ENCODE peak calls at places on chromosomes 13 and 19, in five cellular contexts. J, D, O, B and F are unnamed samples.

GRCh38 chr13:99501952-99502310 is 659 bp downstream of the TM9SF2 start:
- DNase-seq in B (peak), D (no peak), J (no peak), O (no peak), F (peak)

GRCh38 chr19:1066748-1067340 is at the start of gene ARHGAP45:
- DNase-seq in O (no peak), B (peak), J (no peak), D (no peak), F (peak)

GRCh38 chr13:31807090-31807541 is 67.8 kb downstream of the RXFP2 start:
- DNase-seq in B (no peak), J (no peak), D (no peak), O (no peak), F (no peak)

GRCh38 chr19:14265285-14266036 is 59.5 kb upstream of the ADGRL1 start:
- DNase-seq in D (no peak), O (no peak), J (no peak), B (no peak), F (no peak)

GRCh38 chr13:30037766-30038165 is 187.3 kb upstream of the UBL3 start:
- DNase-seq in J (no peak), B (no peak), D (no peak), O (no peak), F (no peak)

GRCh38 chr19:5889288-5889971 is 14.2 kb downstream of the NDUFA11 start:
- DNase-seq in J (peak), B (no peak), D (no peak), O (no peak), F (no peak)

GRCh38 chr19:5292843-5293606 is 47.6 kb downstream of the PTPRS start:
- DNase-seq in J (peak), O (peak), B (peak), D (peak), F (peak)

GRCh38 chr19:1073063-1073955 is 6.3 kb downstream of the ARHGAP45 start:
- DNase-seq in O (no peak), J (no peak), B (no peak), D (no peak), F (no peak)

GRCh38 chr13:78875792-78876580 is 217.0 kb upstream of the OBI1 start:
- DNase-seq in B (no peak), O (no peak), D (no peak), J (no peak), F (no peak)

GRCh38 chr19:45423033-45423588 is 606 bp downstream of the ERCC1 start:
- DNase-seq in O (no peak), D (no peak), B (no peak), J (no peak), F (no peak)

GRCh38 chr19:7516281-7516862 is 469 bp downstream of the ZNF358 start:
- DNase-seq in J (no peak), O (no peak), B (no peak), D (no peak), F (no peak)

GRCh38 chr13:72023895-72024294 is 156.9 kb upstream of the DACH1 start:
- DNase-seq in O (no peak), J (no peak), D (no peak), B (no peak), F (no peak)

GRCh38 chr13:33509642-33510229 is 224.2 kb upstream of the STARD13 start:
- DNase-seq in B (peak), O (no peak), D (peak), J (no peak), F (no peak)

GRCh38 chr13:29936051-29936813 is 85.8 kb upstream of the UBL3 start:
- DNase-seq in D (no peak), O (no peak), J (no peak), B (no peak), F (peak)

GRCh38 chr13:86920960-86921359 is 750.2 kb upstream of the SLITRK5 start:
- DNase-seq in O (no peak), B (no peak), D (no peak), J (no peak), F (no peak)
- TF ChIP-seq CTCF in O (no peak), B (no peak), D (no peak), J (no peak), F (no peak)

GRCh38 chr13:97125810-97126738 is 96.1 kb upstream of the MBNL2 start:
- DNase-seq in D (no peak), B (peak), O (no peak), J (no peak), F (no peak)

GRCh38 chr13:97124237-97124636 is 97.9 kb upstream of the MBNL2 start:
- DNase-seq in J (no peak), O (no peak), B (no peak), D (no peak), F (no peak)

GRCh38 chr13:97125051-97125809 is 96.9 kb upstream of the MBNL2 start:
- DNase-seq in D (no peak), O (peak), J (no peak), B (peak), F (no peak)

GRCh38 chr13:97130201-97130600 is 91.9 kb upstream of the MBNL2 start:
- DNase-seq in D (no peak), B (no peak), J (no peak), O (no peak), F (no peak)

GRCh38 chr13:97127842-97128241 is 94.3 kb upstream of the MBNL2 start:
- DNase-seq in B (no peak), J (no peak), D (no peak), O (no peak), F (no peak)
- H3K27ac ChIP-seq in B (no peak), J (no peak), D (no peak), O (no peak), F (no peak)

GRCh38 chr19:4186087-4186993 is 3.9 kb downstream of the ANKRD24 start:
- DNase-seq in B (peak), O (peak), J (peak), D (peak), F (peak)
- TF ChIP-seq CTCF in B (peak), O (peak), J (peak), D (peak), F (peak)

GRCh38 chr19:56114711-56115110 is 6.4 kb downstream of the ZNF787 start:
- DNase-seq in J (no peak), B (no peak), D (no peak), O (no peak), F (peak)

GRCh38 chr19:56112313-56112709 is 8.8 kb downstream of the ZNF787 start:
- DNase-seq in J (no peak), B (no peak), O (no peak), D (no peak), F (peak)

GRCh38 chr19:56113071-56113632 is 7.9 kb downstream of the ZNF787 start:
- DNase-seq in B (no peak), O (no peak), D (no peak), J (no peak), F (peak)

GRCh38 chr19:56115490-56115889 is 5.6 kb downstream of the ZNF787 start:
- DNase-seq in J (no peak), B (no peak), O (no peak), D (no peak), F (peak)

DNA sequence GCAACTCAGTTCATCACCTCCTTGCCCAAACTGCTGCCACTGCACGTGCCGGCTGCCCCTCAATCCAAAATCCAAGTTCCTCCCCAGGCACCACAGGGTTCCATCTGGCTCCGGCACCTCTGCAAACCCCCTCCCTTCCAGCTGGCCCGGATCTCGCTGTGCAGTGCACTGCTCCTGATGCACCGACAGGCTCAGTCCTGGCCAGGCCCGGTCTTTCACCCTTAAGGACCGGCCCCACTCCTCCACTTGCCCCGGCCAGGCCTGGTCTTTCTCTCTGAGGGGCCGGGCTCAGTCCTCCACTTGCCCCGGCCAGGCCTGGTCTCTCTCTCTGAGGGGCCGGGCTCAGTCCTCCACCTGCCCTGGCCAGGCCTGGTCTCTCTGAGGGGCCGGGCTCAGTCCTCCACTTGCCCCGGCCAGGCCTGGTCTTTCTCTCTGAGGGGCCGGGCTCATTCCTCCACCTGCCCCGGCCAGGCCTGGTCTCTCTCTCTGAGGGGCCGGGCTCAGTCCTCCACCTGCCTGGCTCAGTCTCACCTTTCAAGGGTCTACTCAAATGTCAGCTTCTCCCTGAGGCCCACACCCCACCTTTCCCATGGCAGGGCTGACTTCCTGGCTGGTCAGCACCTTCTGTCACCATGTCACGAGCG is 6.9 kb downstream of the ZNF787 start:
- DNase-seq in O (no peak), J (no peak), D (no peak), B (no peak), F (peak)
- H3K27ac ChIP-seq in O (no peak), J (no peak), D (peak), B (peak), F (peak)

GRCh38 chr19:51096473-51097165 is 11.6 kb downstream of the CTU1 start:
- DNase-seq in B (no peak), O (no peak), D (no peak), J (no peak), F (no peak)
- TF ChIP-seq CTCF in B (no peak), O (no peak), D (peak), J (no peak), F (no peak)

GRCh38 chr13:40243047-40243446 is 423.4 kb downstream of the FOXO1 start:
- DNase-seq in D (no peak), J (no peak), B (no peak), O (no peak), F (no peak)

GRCh38 chr13:40236566-40237168 is 429.8 kb downstream of the FOXO1 start:
- DNase-seq in B (peak), O (peak), D (peak), J (no peak), F (no peak)

GRCh38 chr13:40243982-40244381 is 422.5 kb downstream of the FOXO1 start:
- DNase-seq in D (no peak), J (no peak), O (no peak), B (no peak), F (no peak)

GRCh38 chr13:40238761-40239160 is 427.7 kb downstream of the FOXO1 start:
- DNase-seq in D (no peak), O (no peak), J (no peak), B (no peak), F (no peak)

GRCh38 chr13:40240293-40240692 is 426.1 kb downstream of the FOXO1 start:
- DNase-seq in O (no peak), J (no peak), D (no peak), B (no peak), F (no peak)
- H3K27ac ChIP-seq in O (no peak), J (no peak), D (no peak), B (no peak), F (no peak)

GRCh38 chr13:28137556-28137955 is 789 bp upstream of the PAN3 start:
- DNase-seq in J (no peak), B (no peak), O (no peak), D (peak), F (no peak)

GRCh38 chr13:28136916-28137315 is 1.4 kb upstream of the PAN3 start:
- DNase-seq in D (no peak), B (no peak), J (no peak), O (no peak), F (no peak)

GRCh38 chr13:28140433-28141125 is 2.2 kb downstream of the PAN3 start:
- DNase-seq in B (no peak), J (no peak), D (no peak), O (no peak), F (no peak)

GRCh38 chr13:28138756-28139470 is 568 bp downstream of the PAN3 start:
- DNase-seq in D (peak), J (peak), O (peak), B (peak), F (peak)

DNA sequence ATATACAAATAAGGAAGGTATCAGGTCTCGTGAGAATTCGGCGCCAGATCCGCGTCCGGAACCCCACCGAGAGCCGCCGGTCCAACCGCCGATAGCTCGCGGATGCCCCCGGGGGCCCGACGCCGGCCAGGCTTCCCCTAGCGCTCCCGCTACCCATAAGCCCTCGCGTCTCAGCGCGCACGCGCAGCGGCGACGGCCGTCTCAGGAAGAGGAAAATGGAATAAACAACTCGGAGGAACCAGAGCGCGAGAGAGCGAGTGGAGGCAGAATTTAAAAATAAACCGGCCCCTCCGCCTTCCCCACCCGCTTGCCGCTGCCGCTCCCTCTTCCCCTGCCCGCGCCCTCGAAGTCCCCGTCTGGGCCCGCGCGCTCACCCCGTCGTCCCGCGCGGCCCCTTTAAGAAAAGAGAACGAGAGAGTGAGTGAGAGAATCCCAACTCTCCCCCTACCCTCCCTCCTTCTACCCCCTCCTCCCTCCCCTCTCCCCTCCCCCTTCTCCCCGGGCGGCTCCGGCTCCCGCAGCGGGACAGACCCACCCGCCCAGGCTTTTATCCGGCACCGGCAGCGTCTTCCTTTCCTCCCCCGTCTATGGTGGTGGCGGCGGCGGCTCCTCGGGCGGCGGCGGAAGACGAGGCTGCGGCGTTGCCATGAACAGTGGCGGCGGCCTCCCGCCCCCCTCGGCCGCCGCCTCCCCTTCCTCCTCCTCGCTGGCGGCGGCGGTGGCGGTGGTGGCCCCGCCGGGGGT is at the start of gene PAN3:
- DNase-seq in O (peak), B (peak), J (peak), D (peak), F (peak)
- TF ChIP-seq CTCF in O (peak), B (peak), J (peak), D (peak), F (peak)

DNA sequence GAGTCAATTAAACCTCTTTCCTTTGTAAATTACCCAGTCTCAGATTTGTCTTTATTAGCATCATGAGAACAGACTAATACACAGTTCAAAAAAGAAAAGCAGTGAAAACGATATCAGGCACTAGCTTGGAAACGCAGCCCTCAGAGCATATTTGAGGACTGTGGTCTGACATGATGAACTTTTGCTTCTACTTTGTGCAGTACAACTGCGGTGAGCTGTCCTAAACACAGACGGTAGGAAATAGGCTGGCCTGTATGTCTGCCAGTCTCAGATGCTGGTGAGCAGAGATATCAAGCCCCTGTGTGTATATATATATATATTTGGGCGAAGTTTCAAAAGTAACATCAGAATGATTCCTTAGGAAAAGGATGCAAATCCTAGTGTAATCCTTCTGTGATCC is 74.3 kb downstream of the TNFRSF19 start:
- DNase-seq in B (no peak), J (no peak), D (no peak), O (no peak), F (no peak)
- H3K27ac ChIP-seq in B (no peak), J (peak), D (no peak), O (no peak), F (no peak)